ENCODE peak calls at places on chromosomes 16 and 17, in eight cellular contexts. W is mesothelial cell of epicardium; R is GM19239; A is NCI-H1105; S is activated CD4-positive, alpha-beta T cell treated with anti-CD3 and anti-CD28 coated beads for 48 hours; Y is A549; M is CD8-positive, alpha-beta T cell; P is NCI-H2081. L is an unnamed sample.

GRCh38 chr16:84375773-84376172 is 7.4 kb downstream of the ATP2C2 start:
- DNase-seq in W (no peak), R (no peak), A (no peak), S (no peak), Y (no peak), M (no peak), P (no peak), L (no peak)

GRCh38 chr17:40621019-40621418 is 26.6 kb downstream of the SMARCE1 start:
- DNase-seq in W (no peak), R (no peak), A (no peak), S (no peak), Y (no peak), M (no peak), P (no peak), L (no peak)

GRCh38 chr16:12681653-12682052 is 122.0 kb downstream of the CPPED1 start:
- DNase-seq in W (no peak), R (no peak), A (no peak), S (no peak), Y (no peak), M (no peak), P (no peak), L (no peak)

GRCh38 chr16:58034128-58034685 is 8.7 kb downstream of the MMP15 start:
- DNase-seq in W (no peak), R (no peak), A (no peak), S (no peak), Y (no peak), M (no peak), P (no peak), L (no peak)

GRCh38 chr16:47132310-47132709 is 11.4 kb downstream of the NETO2 start:
- DNase-seq in W (no peak), R (no peak), A (no peak), S (no peak), Y (no peak), M (no peak), P (no peak), L (no peak)

GRCh38 chr17:82120148-82120547 is 22.1 kb upstream of the FASN start:
- DNase-seq in W (no peak), R (no peak), A (no peak), S (peak), Y (no peak), M (no peak), P (no peak), L (no peak)

GRCh38 chr17:77490361-77491183 is 349.8 kb downstream of the SEC14L1 start:
- DNase-seq in W (no peak), R (no peak), A (no peak), S (no peak), Y (no peak), M (no peak), P (no peak), L (no peak)

GRCh38 chr17:82380860-82381702 is 9.5 kb downstream of the UTS2R start:
- DNase-seq in W (no peak), R (no peak), A (no peak), S (no peak), Y (no peak), M (no peak), P (no peak), L (no peak)